ENCODE peak calls at places on chromosomes 4 and X, in seven cellular contexts. J is anterior cingulate cortex, M is nucleus accumbens, I is OCI-LY7, U is M059J, N is NCI-H524, W is hepatocyte. R is an unnamed sample.

GRCh38 chrX:87409113-87409841 is 108.3 kb upstream of the KLHL4 start:
- DNase-seq in N (no peak), M (no peak), W (peak; percentile 82), J (no peak), U (peak; percentile 84), I (no peak), R (no peak)

GRCh38 chr4:55458164-55458563 is 62.4 kb downstream of the TMEM165 start:
- DNase-seq in N (no peak), W (no peak), M (no peak), I (no peak), J (no peak), U (peak; percentile 61), R (no peak)

GRCh38 chrX:130393451-130394074 is 8.1 kb upstream of the GPR119 start:
- DNase-seq in I (peak; percentile 23), M (peak; percentile 40), U (peak; percentile 64), N (peak; percentile 72), W (peak; percentile 62), J (peak; percentile 58), R (peak; percentile 27)

GRCh38 chr4:105651879-105652640 is 56.4 kb downstream of the INTS12 start:
- DNase-seq in M (no peak), U (no peak), N (no peak), I (no peak), J (no peak), W (no peak), R (no peak)

GRCh38 chr4:87118826-87119225 is 101.6 kb downstream of the KLHL8 start:
- DNase-seq in N (no peak), W (no peak), M (no peak), J (no peak), U (peak; percentile 72), I (peak; percentile 9), R (no peak)

GRCh38 chr4:4488405-4489404 is 53.1 kb downstream of the STX18 start:
- DNase-seq in I (peak; percentile 85), N (peak; percentile 31), U (peak; percentile 63), W (peak; percentile 87), M (peak; percentile 60), J (peak; percentile 35), R (peak; percentile 43)

GRCh38 chr4:124483043-124483906 is 229.3 kb downstream of the ANKRD50 start:
- DNase-seq in W (peak; percentile 47), N (no peak), J (no peak), M (no peak), I (no peak), U (no peak), R (no peak)

GRCh38 chr4:139184129-139184528 is 7.1 kb upstream of the ELF2 start:
- DNase-seq in I (peak; percentile 48), U (peak; percentile 29), J (no peak), M (no peak), W (peak; percentile 16), N (no peak), R (no peak)

GRCh38 chrX:15269120-15269519 is 763 bp downstream of the ASB9 start:
- DNase-seq in N (no peak), M (no peak), I (no peak), J (no peak), U (no peak), W (no peak), R (no peak)

GRCh38 chrX:49919617-49920016 is 2.8 kb upstream of the CLCN5 start:
- DNase-seq in U (peak; percentile 14), M (no peak), W (peak; percentile 67), I (peak; percentile 27), J (no peak), N (peak; percentile 6), R (peak; percentile 3)

GRCh38 chr4:183240581-183241321 is 79.3 kb downstream of the CLDN22 start:
- DNase-seq in W (no peak), J (no peak), I (no peak), N (peak; percentile 32), U (no peak), M (no peak), R (no peak)

GRCh38 chr4:95107004-95107403 is 349.2 kb downstream of the BMPR1B start:
- DNase-seq in U (peak; percentile 3), M (no peak), N (no peak), J (no peak), I (no peak), W (no peak), R (no peak)

GRCh38 chr4:53121304-53121865 is 244.5 kb downstream of the SCFD2 start:
- DNase-seq in W (no peak), U (no peak), N (no peak), M (no peak), I (no peak), J (no peak), R (no peak)

GRCh38 chr4:188452097-188452496 is 312.9 kb downstream of the TRIML1 start:
- DNase-seq in N (no peak), M (no peak), J (no peak), I (no peak), U (no peak), W (no peak), R (no peak)

GRCh38 chr4:74612837-74613236 is 167.9 kb downstream of the AREG start:
- DNase-seq in J (no peak), N (no peak), I (no peak), M (no peak), U (no peak), W (no peak), R (no peak)

R was measured in NCI-H2171 treated with DMSO at 0.1 percent for 48 hours.